ENCODE peak calls at places on chromosomes 4 and X, in seven cellular contexts. One of them, this sample, is unnamed.

GRCh38 chr4:89111833-89112563 is 665 bp downstream of the TIGD2 start:
- DNase-seq in SK-N-SH: peak; percentile 30
- DNase-seq in fibroblast of lung: peak; percentile 88
- DNase-seq in endothelial cell of umbilical vein: peak; percentile 12
- DNase-seq in right cardiac atrium: no peak
- DNase-seq in AG10803: peak; percentile 95
- DNase-seq in choroid plexus epithelial cell: peak; percentile 98
- DNase-seq in this sample: peak; percentile 37

GRCh38 chr4:53365121-53365485 is 758 bp downstream of the SCFD2 start:
- DNase-seq in SK-N-SH: peak; percentile 50
- DNase-seq in fibroblast of lung: peak; percentile 29
- DNase-seq in endothelial cell of umbilical vein: no peak
- DNase-seq in right cardiac atrium: no peak
- DNase-seq in AG10803: no peak
- DNase-seq in choroid plexus epithelial cell: peak; percentile 20
- DNase-seq in this sample: peak; percentile 46

GRCh38 chr4:183987529-183987946 is 82.4 kb downstream of the STOX2 start:
- DNase-seq in SK-N-SH: peak; percentile 80
- DNase-seq in fibroblast of lung: peak; percentile 91
- DNase-seq in endothelial cell of umbilical vein: peak; percentile 21
- DNase-seq in right cardiac atrium: peak; percentile 89
- DNase-seq in AG10803: peak; percentile 74
- DNase-seq in choroid plexus epithelial cell: peak; percentile 71
- DNase-seq in this sample: peak; percentile 69

GRCh38 chrX:46257451-46257879 is 287.8 kb downstream of the ZNF674 start:
- DNase-seq in SK-N-SH: no peak
- DNase-seq in fibroblast of lung: no peak
- DNase-seq in endothelial cell of umbilical vein: no peak
- DNase-seq in right cardiac atrium: no peak
- DNase-seq in AG10803: peak; percentile 29
- DNase-seq in choroid plexus epithelial cell: no peak
- DNase-seq in this sample: no peak

GRCh38 chrX:94058728-94059382 is 384.8 kb downstream of the FAM133A start:
- DNase-seq in SK-N-SH: peak; percentile 26
- DNase-seq in fibroblast of lung: no peak
- DNase-seq in endothelial cell of umbilical vein: no peak
- DNase-seq in right cardiac atrium: no peak
- DNase-seq in AG10803: no peak
- DNase-seq in choroid plexus epithelial cell: peak; percentile 1
- DNase-seq in this sample: peak; percentile 19

GRCh38 chrX:50483283-50483682 is 12.7 kb upstream of the DGKK start:
- DNase-seq in SK-N-SH: no peak
- DNase-seq in fibroblast of lung: no peak
- DNase-seq in endothelial cell of umbilical vein: no peak
- DNase-seq in right cardiac atrium: no peak
- DNase-seq in AG10803: no peak
- DNase-seq in choroid plexus epithelial cell: no peak
- DNase-seq in this sample: no peak

GRCh38 chrX:102784550-102784949 is 64.0 kb downstream of the GPRASP3 start:
- DNase-seq in SK-N-SH: no peak
- DNase-seq in fibroblast of lung: no peak
- DNase-seq in endothelial cell of umbilical vein: no peak
- DNase-seq in right cardiac atrium: no peak
- DNase-seq in AG10803: no peak
- DNase-seq in choroid plexus epithelial cell: peak; percentile 1
- DNase-seq in this sample: no peak

GRCh38 chrX:70433848-70434351 is 10.7 kb upstream of the DLG3 start:
- DNase-seq in SK-N-SH: peak; percentile 79
- DNase-seq in fibroblast of lung: peak; percentile 34
- DNase-seq in endothelial cell of umbilical vein: peak; percentile 49
- DNase-seq in right cardiac atrium: peak; percentile 87
- DNase-seq in AG10803: peak; percentile 30
- DNase-seq in choroid plexus epithelial cell: peak; percentile 53
- DNase-seq in this sample: peak; percentile 87

GRCh38 chr4:53505947-53506346 is 85.3 kb downstream of the LNX1 start:
- DNase-seq in SK-N-SH: no peak
- DNase-seq in fibroblast of lung: no peak
- DNase-seq in endothelial cell of umbilical vein: peak; percentile 23
- DNase-seq in right cardiac atrium: no peak
- DNase-seq in AG10803: no peak
- DNase-seq in choroid plexus epithelial cell: peak; percentile 63
- DNase-seq in this sample: peak; percentile 14

GRCh38 chr4:140096483-140096861 is 57.5 kb downstream of the MAML3 start:
- DNase-seq in SK-N-SH: no peak
- DNase-seq in fibroblast of lung: no peak
- DNase-seq in endothelial cell of umbilical vein: no peak
- DNase-seq in right cardiac atrium: no peak
- DNase-seq in AG10803: no peak
- DNase-seq in choroid plexus epithelial cell: no peak
- DNase-seq in this sample: no peak

GRCh38 chrX:8730812-8731578 is 942 bp downstream of the ANOS1 start:
- DNase-seq in SK-N-SH: peak; percentile 15
- DNase-seq in fibroblast of lung: no peak
- DNase-seq in endothelial cell of umbilical vein: no peak
- DNase-seq in right cardiac atrium: peak; percentile 40
- DNase-seq in AG10803: no peak
- DNase-seq in choroid plexus epithelial cell: no peak
- DNase-seq in this sample: peak; percentile 67

GRCh38 chr4:177596035-177596434 is 153.8 kb upstream of the AGA start:
- DNase-seq in SK-N-SH: peak; percentile 6
- DNase-seq in fibroblast of lung: peak; percentile 85
- DNase-seq in endothelial cell of umbilical vein: no peak
- DNase-seq in right cardiac atrium: no peak
- DNase-seq in AG10803: peak; percentile 61
- DNase-seq in choroid plexus epithelial cell: peak; percentile 71
- DNase-seq in this sample: no peak

GRCh38 chr4:38237139-38237538 is 276.9 kb downstream of the PTTG2 start:
- DNase-seq in SK-N-SH: no peak
- DNase-seq in fibroblast of lung: peak; percentile 81
- DNase-seq in endothelial cell of umbilical vein: peak; percentile 89
- DNase-seq in right cardiac atrium: no peak
- DNase-seq in AG10803: peak; percentile 87
- DNase-seq in choroid plexus epithelial cell: peak; percentile 47
- DNase-seq in this sample: no peak

GRCh38 chr4:175946472-175947116 is 119.0 kb upstream of the WDR17 start:
- DNase-seq in SK-N-SH: no peak
- DNase-seq in fibroblast of lung: peak; percentile 21
- DNase-seq in endothelial cell of umbilical vein: peak; percentile 12
- DNase-seq in right cardiac atrium: no peak
- DNase-seq in AG10803: peak; percentile 1
- DNase-seq in choroid plexus epithelial cell: no peak
- DNase-seq in this sample: no peak

GRCh38 chr4:65670331-65671031 is at the start of gene EPHA5:
- DNase-seq in SK-N-SH: peak; percentile 69
- DNase-seq in fibroblast of lung: peak; percentile 98
- DNase-seq in endothelial cell of umbilical vein: peak; percentile 83
- DNase-seq in right cardiac atrium: peak; percentile 83
- DNase-seq in AG10803: peak; percentile 50
- DNase-seq in choroid plexus epithelial cell: peak; percentile 90
- DNase-seq in this sample: peak; percentile 78

GRCh38 chr4:79141530-79141929 is 184.3 kb downstream of the NAA11 start:
- DNase-seq in SK-N-SH: no peak
- DNase-seq in fibroblast of lung: peak; percentile 14
- DNase-seq in endothelial cell of umbilical vein: no peak
- DNase-seq in right cardiac atrium: no peak
- DNase-seq in AG10803: peak; percentile 0
- DNase-seq in choroid plexus epithelial cell: peak; percentile 5
- DNase-seq in this sample: peak; percentile 6

GRCh38 chrX:9316096-9316495 is 148.8 kb upstream of the TBL1X start:
- DNase-seq in SK-N-SH: no peak
- DNase-seq in fibroblast of lung: no peak
- DNase-seq in endothelial cell of umbilical vein: no peak
- DNase-seq in right cardiac atrium: no peak
- DNase-seq in AG10803: no peak
- DNase-seq in choroid plexus epithelial cell: no peak
- DNase-seq in this sample: no peak

GRCh38 chr4:149836546-149836945 is 20.9 kb upstream of the IQCM start:
- DNase-seq in SK-N-SH: no peak
- DNase-seq in fibroblast of lung: peak; percentile 61
- DNase-seq in endothelial cell of umbilical vein: no peak
- DNase-seq in right cardiac atrium: no peak
- DNase-seq in AG10803: peak; percentile 67
- DNase-seq in choroid plexus epithelial cell: peak; percentile 40
- DNase-seq in this sample: no peak

GRCh38 chr4:107069049-107069448 is 32.9 kb upstream of the DKK2 start:
- DNase-seq in SK-N-SH: no peak
- DNase-seq in fibroblast of lung: peak; percentile 79
- DNase-seq in endothelial cell of umbilical vein: peak; percentile 90
- DNase-seq in right cardiac atrium: no peak
- DNase-seq in AG10803: peak; percentile 40
- DNase-seq in choroid plexus epithelial cell: peak; percentile 79
- DNase-seq in this sample: no peak

GRCh38 chr4:89305712-89306437 is 1.7 kb downstream of the GPRIN3 start:
- DNase-seq in SK-N-SH: no peak
- DNase-seq in fibroblast of lung: peak; percentile 56
- DNase-seq in endothelial cell of umbilical vein: peak; percentile 19
- DNase-seq in right cardiac atrium: no peak
- DNase-seq in AG10803: peak; percentile 31
- DNase-seq in choroid plexus epithelial cell: peak; percentile 59
- DNase-seq in this sample: no peak

GRCh38 chr4:1367936-1368289 is 20.9 kb downstream of the UVSSA start:
- DNase-seq in SK-N-SH: no peak
- DNase-seq in fibroblast of lung: no peak
- DNase-seq in endothelial cell of umbilical vein: no peak
- DNase-seq in right cardiac atrium: no peak
- DNase-seq in AG10803: no peak
- DNase-seq in choroid plexus epithelial cell: no peak
- DNase-seq in this sample: no peak

GRCh38 chr4:87406462-87406861 is 15.5 kb upstream of the HSD17B11 start:
- DNase-seq in SK-N-SH: no peak
- DNase-seq in fibroblast of lung: no peak
- DNase-seq in endothelial cell of umbilical vein: no peak
- DNase-seq in right cardiac atrium: no peak
- DNase-seq in AG10803: no peak
- DNase-seq in choroid plexus epithelial cell: no peak
- DNase-seq in this sample: no peak

GRCh38 chr4:103450693-103451092 is 252.6 kb upstream of the CENPE start:
- DNase-seq in SK-N-SH: no peak
- DNase-seq in fibroblast of lung: no peak
- DNase-seq in endothelial cell of umbilical vein: no peak
- DNase-seq in right cardiac atrium: no peak
- DNase-seq in AG10803: no peak
- DNase-seq in choroid plexus epithelial cell: no peak
- DNase-seq in this sample: no peak

GRCh38 chrX:135981662-135982061 is 3.6 kb upstream of the SLC9A6 start:
- DNase-seq in SK-N-SH: no peak
- DNase-seq in fibroblast of lung: no peak
- DNase-seq in endothelial cell of umbilical vein: no peak
- DNase-seq in right cardiac atrium: no peak
- DNase-seq in AG10803: no peak
- DNase-seq in choroid plexus epithelial cell: peak; percentile 29
- DNase-seq in this sample: no peak

GRCh38 chrX:135985974-135986312 is 708 bp downstream of the SLC9A6 start:
- DNase-seq in SK-N-SH: no peak
- DNase-seq in fibroblast of lung: no peak
- DNase-seq in endothelial cell of umbilical vein: no peak
- DNase-seq in right cardiac atrium: no peak
- DNase-seq in AG10803: no peak
- DNase-seq in choroid plexus epithelial cell: no peak
- DNase-seq in this sample: peak; percentile 31

GRCh38 chrX:135985123-135985973 is at the start of gene SLC9A6:
- DNase-seq in SK-N-SH: peak; percentile 90
- DNase-seq in fibroblast of lung: peak; percentile 47
- DNase-seq in endothelial cell of umbilical vein: peak; percentile 67
- DNase-seq in right cardiac atrium: peak; percentile 90
- DNase-seq in AG10803: peak; percentile 35
- DNase-seq in choroid plexus epithelial cell: peak; percentile 41
- DNase-seq in this sample: peak; percentile 91

GRCh38 chrX:135982860-135983259 is 2.4 kb upstream of the SLC9A6 start:
- DNase-seq in SK-N-SH: no peak
- DNase-seq in fibroblast of lung: no peak
- DNase-seq in endothelial cell of umbilical vein: no peak
- DNase-seq in right cardiac atrium: no peak
- DNase-seq in AG10803: no peak
- DNase-seq in choroid plexus epithelial cell: no peak
- DNase-seq in this sample: no peak

GRCh38 chrX:135984220-135984619 is 1.0 kb upstream of the SLC9A6 start:
- DNase-seq in SK-N-SH: no peak
- DNase-seq in fibroblast of lung: no peak
- DNase-seq in endothelial cell of umbilical vein: no peak
- DNase-seq in right cardiac atrium: no peak
- DNase-seq in AG10803: no peak
- DNase-seq in choroid plexus epithelial cell: no peak
- DNase-seq in this sample: no peak
- H3K4me3 ChIP-seq in SK-N-SH: no peak overlapping the region
- H3K4me3 ChIP-seq in fibroblast of lung: no peak overlapping the region
- H3K4me3 ChIP-seq in endothelial cell of umbilical vein: no peak overlapping the region
- H3K4me3 ChIP-seq in right cardiac atrium: peak overlapping the region; percentile 84
- H3K4me3 ChIP-seq in AG10803: no peak overlapping the region
- H3K4me3 ChIP-seq in choroid plexus epithelial cell: no peak overlapping the region
- H3K4me3 ChIP-seq in this sample: no peak overlapping the region

GRCh38 chr4:120517966-120518365 is 404.6 kb downstream of the PRDM5 start:
- DNase-seq in SK-N-SH: peak; percentile 9
- DNase-seq in fibroblast of lung: peak; percentile 69
- DNase-seq in endothelial cell of umbilical vein: peak; percentile 99
- DNase-seq in right cardiac atrium: no peak
- DNase-seq in AG10803: peak; percentile 78
- DNase-seq in choroid plexus epithelial cell: peak; percentile 87
- DNase-seq in this sample: no peak
- H3K4me3 ChIP-seq in SK-N-SH: peak overlapping the region; percentile 30
- H3K4me3 ChIP-seq in fibroblast of lung: peak overlapping the region; percentile 43
- H3K4me3 ChIP-seq in endothelial cell of umbilical vein: no peak overlapping the region
- H3K4me3 ChIP-seq in right cardiac atrium: no peak overlapping the region
- H3K4me3 ChIP-seq in AG10803: peak overlapping the region; percentile 35
- H3K4me3 ChIP-seq in choroid plexus epithelial cell: peak overlapping the region; percentile 33
- H3K4me3 ChIP-seq in this sample: no peak overlapping the region

DNA sequence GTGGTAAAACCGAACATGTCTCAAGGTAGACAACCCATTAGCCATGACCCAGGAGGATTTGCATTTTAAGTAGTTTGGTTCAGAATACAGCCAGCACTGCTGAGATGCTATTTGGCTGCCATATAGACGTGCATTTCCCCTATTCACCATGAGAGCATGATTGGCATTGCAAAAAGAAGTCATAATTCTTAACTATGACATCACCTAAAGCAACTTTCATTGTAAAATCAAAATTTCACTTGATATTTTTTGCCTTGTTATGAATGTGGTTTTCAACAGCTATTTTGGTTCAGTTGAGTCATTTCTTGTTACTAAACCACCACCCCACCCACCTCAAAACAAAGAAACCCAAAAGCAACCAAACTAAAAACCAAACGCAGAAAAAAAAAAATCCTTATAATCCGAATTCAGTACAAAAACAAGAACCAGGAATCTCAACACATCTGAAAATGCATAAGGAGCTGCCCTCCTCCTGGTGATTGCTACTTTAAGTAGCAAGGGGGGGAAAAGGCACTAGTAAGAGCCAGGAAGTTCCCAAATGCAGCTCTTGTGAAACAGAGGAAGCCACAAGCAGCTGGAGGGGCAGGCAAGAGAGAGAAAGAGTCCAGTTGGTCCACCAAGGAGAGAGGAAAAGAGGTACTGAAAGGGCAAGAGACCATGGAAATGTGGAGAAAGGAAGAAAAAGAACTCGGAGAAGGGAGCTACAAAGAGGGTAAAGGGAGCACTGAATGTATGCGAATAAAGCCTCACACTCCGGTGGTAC is 3.1 kb downstream of the SLITRK4 start:
- DNase-seq in SK-N-SH: no peak
- DNase-seq in fibroblast of lung: no peak
- DNase-seq in endothelial cell of umbilical vein: no peak
- DNase-seq in right cardiac atrium: no peak
- DNase-seq in AG10803: no peak
- DNase-seq in choroid plexus epithelial cell: no peak
- DNase-seq in this sample: no peak
- H3K4me3 ChIP-seq in SK-N-SH: no peak overlapping the region
- H3K4me3 ChIP-seq in fibroblast of lung: no peak overlapping the region
- H3K4me3 ChIP-seq in endothelial cell of umbilical vein: no peak overlapping the region
- H3K4me3 ChIP-seq in right cardiac atrium: peak overlapping the region; percentile 63
- H3K4me3 ChIP-seq in AG10803: no peak overlapping the region
- H3K4me3 ChIP-seq in choroid plexus epithelial cell: no peak overlapping the region
- H3K4me3 ChIP-seq in this sample: peak overlapping the region; percentile 72

GRCh38 chr4:98446499-98447375 is 185.6 kb downstream of the RAP1GDS1 start:
- DNase-seq in SK-N-SH: no peak
- DNase-seq in fibroblast of lung: peak; percentile 96
- DNase-seq in endothelial cell of umbilical vein: no peak
- DNase-seq in right cardiac atrium: no peak
- DNase-seq in AG10803: peak; percentile 57
- DNase-seq in choroid plexus epithelial cell: peak; percentile 95
- DNase-seq in this sample: no peak
- H3K4me3 ChIP-seq in SK-N-SH: no peak overlapping the region
- H3K4me3 ChIP-seq in fibroblast of lung: no peak overlapping the region
- H3K4me3 ChIP-seq in endothelial cell of umbilical vein: no peak overlapping the region
- H3K4me3 ChIP-seq in right cardiac atrium: no peak overlapping the region
- H3K4me3 ChIP-seq in AG10803: no peak overlapping the region
- H3K4me3 ChIP-seq in choroid plexus epithelial cell: no peak overlapping the region
- H3K4me3 ChIP-seq in this sample: no peak overlapping the region

This sample was measured in H7.